ENCODE peak calls at places on chromosomes 11 and 22, in four cellular contexts. P is activated CD4-positive, alpha-beta T cell treated with anti-CD3 and anti-CD28 coated beads, Interleukin-2, amount 50 U/mL, for 24 hours; F is EL; X is T-helper 9 cell. L is an unnamed sample.
A peak's percentile ranks its signal among the peaks of the same experiment; 100 is the strongest.

GRCh38 chr11:44575288-44575672 is 9.8 kb downstream of the CD82 start:
- DNase-seq in P (peak; percentile 61), X (no peak), F (peak; percentile 79), L (no peak)

GRCh38 chr11:61860054-61860903 is 31.1 kb downstream of the FADS3 start:
- DNase-seq in F (peak; percentile 30), X (no peak), P (no peak), L (no peak)

GRCh38 chr11:61507962-61508824 is at the start of gene LRRC10B:
- DNase-seq in P (peak; percentile 10), X (no peak), F (peak; percentile 21), L (peak; percentile 66)

GRCh38 chr11:3824714-3825472 is 15.9 kb downstream of the RHOG start:
- DNase-seq in F (peak; percentile 61), X (peak; percentile 76), P (peak; percentile 66), L (peak; percentile 53)

GRCh38 chr22:45903355-45904149 is 73.4 kb downstream of the WNT7B start:
- DNase-seq in X (no peak), P (no peak), F (peak; percentile 84), L (no peak)

GRCh38 chr11:38448284-38448683 is 1850.2 kb upstream of the RAG2 start:
- DNase-seq in X (no peak), F (peak; percentile 19), P (no peak), L (no peak)

GRCh38 chr11:64339754-64340408 is at the start of gene CCDC88B:
- DNase-seq in P (peak; percentile 72), X (peak; percentile 82), F (no peak), L (no peak)

GRCh38 chr11:67053896-67054850 is 2.5 kb upstream of the RHOD start:
- DNase-seq in X (no peak), P (peak; percentile 17), F (peak; percentile 55), L (no peak)

GRCh38 chr22:24161909-24162308 is 19.4 kb upstream of the SUSD2 start:
- DNase-seq in P (no peak), F (no peak), X (no peak), L (no peak)

GRCh38 chr11:70557742-70558485 is 159.6 kb downstream of the CTTN start:
- DNase-seq in X (no peak), F (no peak), P (no peak), L (no peak)

GRCh38 chr11:14578551-14578956 is 58.4 kb upstream of the PSMA1 start:
- DNase-seq in P (peak; percentile 62), X (peak; percentile 41), F (peak; percentile 24), L (no peak)

GRCh38 chr22:49400136-49400865 is 427.4 kb downstream of the BRD1 start:
- DNase-seq in F (no peak), X (no peak), P (no peak), L (no peak)

L was measured in mesothelial cell of epicardium.